ENCODE peak calls at places on chromosomes 16 and 17, in five cellular contexts. B is ELR; A is G401; Q is psoas muscle; G is stimulated activated CD4-positive, alpha-beta T cell treated with anti-CD3 and anti-CD28 coated beads, Interleukin-1b, Interleukin-23, amount 100 ng/mL, for 1 hour. N is an unnamed sample.

GRCh38 chr17:35404360-35404759 is 27.9 kb downstream of the SLFN12 start:
- DNase-seq in G (no peak), Q (no peak), B (peak), A (no peak), N (peak)

GRCh38 chr16:84689126-84689525 is 10.7 kb upstream of the USP10 start:
- DNase-seq in B (peak), G (no peak), Q (no peak), A (no peak), N (peak)

GRCh38 chr16:25260416-25260815 is 2.8 kb upstream of the ZKSCAN2 start:
- DNase-seq in B (peak), Q (no peak), G (no peak), A (no peak), N (no peak)

GRCh38 chr17:1055751-1056645 is 59.1 kb downstream of the TIMM22 start:
- DNase-seq in Q (peak), G (peak), B (peak), A (peak), N (peak)

GRCh38 chr16:6926762-6927161 is 405.9 kb upstream of the RBFOX1 start:
- DNase-seq in Q (no peak), A (no peak), B (no peak), G (no peak), N (no peak)

GRCh38 chr16:261031-261691 is 14.6 kb downstream of the RGS11 start:
- DNase-seq in G (no peak), B (no peak), A (peak), Q (no peak), N (no peak)

GRCh38 chr16:50326264-50326663 is 42.5 kb downstream of the BRD7 start:
- DNase-seq in B (no peak), Q (no peak), A (no peak), G (no peak), N (no peak)

GRCh38 chr17:36946726-36947091 is 2.0 kb upstream of the AATF start:
- DNase-seq in Q (no peak), A (peak), B (no peak), G (no peak), N (no peak)

GRCh38 chr17:37358830-37359681 is 16.7 kb upstream of the C17orf78 start:
- DNase-seq in Q (peak), G (peak), A (peak), B (peak), N (peak)

GRCh38 chr17:80667462-80668277 is 123.0 kb downstream of the RPTOR start:
- DNase-seq in G (no peak), A (no peak), B (no peak), Q (no peak), N (no peak)

GRCh38 chr17:65514082-65514481 is 47.4 kb downstream of the AXIN2 start:
- DNase-seq in Q (no peak), A (no peak), G (no peak), B (peak), N (peak)

GRCh38 chr17:18038149-18038850 is 668 bp downstream of the ATPAF2 start:
- DNase-seq in A (peak), G (no peak), B (peak), Q (no peak), N (peak)

GRCh38 chr17:75876190-75876937 is 2.0 kb downstream of the TRIM47 start:
- DNase-seq in B (no peak), A (peak), Q (no peak), G (no peak), N (no peak)

N was measured in MCF 10A.